ENCODE peak calls at places on chromosomes 1 and 21, in ten cellular contexts. U, B, X, C, J, N, S, R, O and I are unnamed samples.

GRCh38 chr1:1881727-1882126 is 9.2 kb downstream of the GNB1 start:
- DNase-seq in U (no peak), B (no peak), X (no peak), C (no peak), J (no peak), N (no peak), S (no peak), R (no peak), O (no peak), I (no peak)

GRCh38 chr1:35590476-35591040 is 17.4 kb downstream of the TFAP2E start:
- DNase-seq in U (no peak), B (no peak), X (no peak), C (no peak), J (no peak), N (no peak), S (no peak), R (no peak), O (no peak), I (no peak)

GRCh38 chr1:44819594-44820327 is 11.4 kb downstream of the BTBD19 start:
- DNase-seq in U (peak), B (peak), X (no peak), C (peak), J (peak), N (peak), S (peak), R (peak), O (peak), I (peak)

GRCh38 chr1:50968884-50969610 is 998 bp upstream of the CDKN2C start:
- DNase-seq in U (no peak), B (peak), X (no peak), C (peak), J (no peak), N (peak), S (peak), R (peak), O (peak), I (no peak)

GRCh38 chr21:44856131-44856530 is 17.4 kb downstream of the PTTG1IP start:
- DNase-seq in U (no peak), B (no peak), X (no peak), C (no peak), J (no peak), N (no peak), S (no peak), R (no peak), O (no peak), I (no peak)

GRCh38 chr1:2166695-2167094 is 27.9 kb downstream of the FAAP20 start:
- DNase-seq in U (no peak), B (no peak), X (no peak), C (no peak), J (no peak), N (no peak), S (no peak), R (no peak), O (no peak), I (no peak)

GRCh38 chr1:48908606-48909005 is 131.9 kb upstream of the BEND5 start:
- DNase-seq in U (no peak), B (no peak), X (no peak), C (no peak), J (no peak), N (peak), S (no peak), R (no peak), O (no peak), I (no peak)

GRCh38 chr1:23619299-23620188 is 60.2 kb upstream of the ID3 start:
- DNase-seq in U (no peak), B (no peak), X (no peak), C (peak), J (no peak), N (peak), S (no peak), R (no peak), O (peak), I (no peak)

GRCh38 chr1:87834941-87835340 is 506.3 kb downstream of the LMO4 start:
- DNase-seq in U (no peak), B (no peak), X (no peak), C (no peak), J (no peak), N (no peak), S (no peak), R (no peak), O (no peak), I (no peak)

GRCh38 chr1:119327436-119328155 is 41.0 kb upstream of the HAO2 start:
- DNase-seq in U (no peak), B (no peak), X (peak), C (peak), J (peak), N (peak), S (peak), R (no peak), O (no peak), I (no peak)

GRCh38 chr21:34219334-34220020 is 144.3 kb upstream of the KCNE2 start:
- DNase-seq in U (no peak), B (no peak), X (no peak), C (peak), J (no peak), N (no peak), S (no peak), R (no peak), O (no peak), I (no peak)

GRCh38 chr1:147541672-147542548 is 609 bp downstream of the BCL9 start:
- DNase-seq in U (no peak), B (peak), X (no peak), C (peak), J (no peak), N (peak), S (no peak), R (no peak), O (peak), I (peak)

GRCh38 chr1:58773406-58773840 is 10.4 kb downstream of the JUN start:
- DNase-seq in U (no peak), B (peak), X (no peak), C (peak), J (no peak), N (peak), S (peak), R (no peak), O (peak), I (no peak)

GRCh38 chr1:245465666-245466065 is 310.9 kb downstream of the KIF26B start:
- DNase-seq in U (no peak), B (no peak), X (no peak), C (no peak), J (no peak), N (no peak), S (no peak), R (no peak), O (no peak), I (no peak)

GRCh38 chr1:29122662-29122986 is 1.1 kb downstream of the TMEM200B start:
- DNase-seq in U (peak), B (no peak), X (peak), C (peak), J (no peak), N (peak), S (no peak), R (no peak), O (peak), I (peak)

GRCh38 chr1:12047120-12047876 is 15.8 kb upstream of the TNFRSF8 start:
- DNase-seq in U (no peak), B (peak), X (peak), C (no peak), J (no peak), N (no peak), S (no peak), R (no peak), O (no peak), I (no peak)

GRCh38 chr21:14095021-14095420 is 115.7 kb downstream of the LIPI start:
- DNase-seq in U (no peak), B (no peak), X (no peak), C (no peak), J (no peak), N (no peak), S (no peak), R (no peak), O (no peak), I (no peak)

GRCh38 chr1:79043506-79043905 is 37.0 kb upstream of the ADGRL4 start:
- DNase-seq in U (peak), B (no peak), X (peak), C (peak), J (no peak), N (no peak), S (no peak), R (no peak), O (no peak), I (peak)

GRCh38 chr1:8217011-8217711 is 100.8 kb upstream of the SLC45A1 start:
- DNase-seq in U (no peak), B (no peak), X (no peak), C (peak), J (no peak), N (peak), S (no peak), R (no peak), O (no peak), I (no peak)

GRCh38 chr1:61680500-61680899 is 44.4 kb downstream of the TM2D1 start:
- DNase-seq in U (no peak), B (no peak), X (no peak), C (no peak), J (no peak), N (no peak), S (no peak), R (no peak), O (no peak), I (no peak)

GRCh38 chr1:225825606-225826005 is 15.7 kb downstream of the EPHX1 start:
- DNase-seq in U (no peak), B (no peak), X (no peak), C (no peak), J (no peak), N (no peak), S (no peak), R (no peak), O (no peak), I (no peak)

GRCh38 chr1:113660053-113660452 is 99.2 kb downstream of the PHTF1 start:
- DNase-seq in U (no peak), B (no peak), X (no peak), C (no peak), J (no peak), N (no peak), S (no peak), R (no peak), O (no peak), I (no peak)

GRCh38 chr1:6271554-6271953 is 10.7 kb upstream of the GPR153 start:
- DNase-seq in U (no peak), B (no peak), X (no peak), C (no peak), J (no peak), N (peak), S (no peak), R (no peak), O (no peak), I (no peak)

GRCh38 chr1:150925080-150925479 is 1.1 kb upstream of the SETDB1 start:
- DNase-seq in U (no peak), B (no peak), X (no peak), C (no peak), J (no peak), N (no peak), S (no peak), R (no peak), O (peak), I (no peak)

GRCh38 chr1:24545673-24546072 is 10.2 kb upstream of the NCMAP start:
- DNase-seq in U (no peak), B (no peak), X (no peak), C (no peak), J (no peak), N (no peak), S (no peak), R (no peak), O (no peak), I (no peak)

GRCh38 chr1:21667348-21668231 is 1.6 kb downstream of the RAP1GAP start:
- DNase-seq in U (no peak), B (no peak), X (no peak), C (no peak), J (no peak), N (no peak), S (no peak), R (no peak), O (no peak), I (no peak)

GRCh38 chr1:226657788-226658537 is 81.1 kb downstream of the ITPKB start:
- DNase-seq in U (no peak), B (no peak), X (no peak), C (no peak), J (no peak), N (no peak), S (no peak), R (no peak), O (no peak), I (no peak)

GRCh38 chr1:178371236-178371635 is 125.5 kb downstream of the CLEC20A start:
- DNase-seq in U (no peak), B (peak), X (no peak), C (peak), J (no peak), N (peak), S (no peak), R (peak), O (no peak), I (peak)

GRCh38 chr1:146012703-146013565 is 8.6 kb downstream of the HJV start:
- DNase-seq in U (peak), B (peak), X (peak), C (peak), J (peak), N (peak), S (peak), R (peak), O (no peak), I (peak)

GRCh38 chr1:181936768-181937581 is 124.5 kb downstream of the ZNF648 start:
- DNase-seq in U (no peak), B (no peak), X (no peak), C (no peak), J (peak), N (peak), S (peak), R (peak), O (peak), I (no peak)

GRCh38 chr1:172383541-172383940 is 36.9 kb upstream of the C1orf105 start:
- DNase-seq in U (no peak), B (peak), X (no peak), C (peak), J (no peak), N (peak), S (no peak), R (no peak), O (no peak), I (peak)

DNA sequence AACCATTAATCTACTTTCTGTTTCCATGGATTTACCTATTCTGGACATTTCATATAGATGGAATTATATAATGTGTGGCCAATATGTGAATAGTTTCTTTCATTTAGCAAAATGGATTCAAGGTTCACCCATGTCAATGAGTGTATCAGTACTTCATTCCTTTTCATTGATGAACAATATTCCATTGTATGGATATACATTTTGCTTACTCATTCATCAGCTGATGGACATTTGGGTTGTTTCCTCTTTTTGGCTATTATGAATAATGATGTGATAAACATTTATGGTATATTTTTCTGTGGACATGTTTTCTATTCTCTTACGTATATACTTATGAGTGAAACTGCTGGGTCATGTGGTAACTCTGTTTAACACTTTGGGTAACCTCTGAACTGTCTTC is 97.8 kb downstream of the SCMH1 start:
- DNase-seq in U (no peak), B (no peak), X (no peak), C (no peak), J (no peak), N (no peak), S (no peak), R (no peak), O (no peak), I (no peak)
- TF ChIP-seq CTCF in U (no peak), B (no peak), X (no peak), C (no peak), J (no peak), N (no peak), S (no peak), R (no peak), O (no peak), I (no peak)

DNA sequence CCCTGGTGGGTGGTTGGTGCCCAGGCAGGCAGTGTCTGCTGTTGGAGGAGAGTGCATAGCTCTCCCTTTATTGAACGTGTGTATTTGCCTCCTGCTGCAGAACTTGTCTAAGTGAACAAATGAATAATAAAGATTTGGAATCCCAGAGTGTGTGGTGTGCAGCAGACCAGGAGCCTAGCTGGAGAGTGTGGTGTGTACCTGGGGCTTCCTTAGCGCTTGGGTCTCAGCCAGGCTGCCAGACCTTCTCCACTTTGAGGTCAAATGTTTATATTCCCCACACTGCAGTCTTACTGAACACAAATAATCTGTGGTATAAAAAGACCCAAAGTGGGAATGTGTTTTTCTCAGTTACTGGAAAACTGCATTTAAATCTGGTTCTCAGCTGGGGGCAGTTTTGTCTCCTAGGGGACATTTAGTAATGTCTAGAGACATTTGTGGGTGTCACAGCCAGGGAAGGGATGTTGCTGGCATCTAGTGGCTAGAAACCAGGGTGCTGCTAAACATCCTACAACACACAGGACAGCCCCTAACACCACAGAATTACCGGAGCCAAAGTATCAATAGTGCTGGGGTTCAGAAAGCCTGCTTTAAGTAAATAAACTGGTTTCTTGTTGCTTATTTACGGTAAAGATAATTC is 23.6 kb downstream of the SLC37A1 start:
- DNase-seq in U (no peak), B (no peak), X (no peak), C (no peak), J (no peak), N (no peak), S (peak), R (peak), O (no peak), I (no peak)
- TF ChIP-seq CTCF in U (no peak), B (peak), X (peak), C (peak), J (peak), N (peak), S (no peak), R (peak), O (no peak), I (no peak)

GRCh38 chr1:156623946-156624813 is 5.0 kb downstream of the HAPLN2 start:
- DNase-seq in U (no peak), B (peak), X (no peak), C (peak), J (no peak), N (peak), S (peak), R (peak), O (no peak), I (no peak)
- TF ChIP-seq CTCF in U (peak), B (peak), X (peak), C (peak), J (peak), N (peak), S (peak), R (peak), O (no peak), I (peak)

GRCh38 chr1:164240081-164240480 is 318.9 kb upstream of the PBX1 start:
- DNase-seq in U (no peak), B (no peak), X (no peak), C (peak), J (no peak), N (peak), S (no peak), R (peak), O (peak), I (no peak)
- TF ChIP-seq CTCF in U (no peak), B (peak), X (peak), C (no peak), J (no peak), N (peak), S (no peak), R (peak), O (no peak), I (no peak)